ENCODE peak calls at places on chromosomes 12 and 14, in four cellular contexts. I, S, X and Z are unnamed samples. For H3K27me3, the result is how much of the 10 kb centered on the place peaks cover.

GRCh38 chr12:132133952-132134652 is 10.0 kb downstream of the DDX51 start:
- DNase-seq in S (no peak), I (no peak), X (no peak), Z (peak)

GRCh38 chr12:38890102-38890501 is 15.3 kb downstream of the CPNE8 start:
- DNase-seq in X (no peak), I (no peak), S (no peak), Z (no peak)

GRCh38 chr12:58502236-58502635 is 418.1 kb downstream of the LRIG3 start:
- DNase-seq in I (no peak), X (no peak), S (no peak), Z (no peak)

GRCh38 chr14:69658664-69659261 is 47.4 kb downstream of the SUSD6 start:
- DNase-seq in S (peak), I (peak), X (no peak), Z (no peak)

GRCh38 chr12:17540921-17541320 is 549.1 kb downstream of the RERGL start:
- DNase-seq in X (no peak), S (no peak), I (no peak), Z (no peak)

GRCh38 chr12:40942326-40942725 is 245.8 kb upstream of the PDZRN4 start:
- DNase-seq in X (no peak), S (no peak), I (no peak), Z (peak)

GRCh38 chr12:63124778-63125177 is 26.2 kb downstream of the AVPR1A start:
- DNase-seq in I (no peak), X (no peak), S (no peak), Z (no peak)

GRCh38 chr12:120625557-120626419 is 14.6 kb upstream of the CABP1 start:
- DNase-seq in I (no peak), S (peak), X (peak), Z (peak)

GRCh38 chr12:14845350-14845750 is 2.0 kb upstream of the ART4 start:
- DNase-seq in S (peak), X (no peak), I (peak), Z (peak)

GRCh38 chr14:80638620-80639215 is 302.8 kb downstream of the CEP128 start:
- DNase-seq in I (no peak), X (no peak), S (no peak), Z (no peak)

GRCh38 chr14:50242566-50243288 is 11.3 kb upstream of the SOS2 start:
- DNase-seq in I (no peak), S (no peak), X (no peak), Z (no peak)

GRCh38 chr12:1309610-1310009 is 284.8 kb downstream of the FBXL14 start:
- DNase-seq in S (no peak), I (no peak), X (no peak), Z (no peak)

GRCh38 chr12:116376354-116377193 is 99.1 kb upstream of the MED13L start:
- DNase-seq in X (no peak), S (no peak), I (no peak), Z (no peak)

GRCh38 chr14:54001189-54001878 is 44.7 kb upstream of the BMP4 start:
- DNase-seq in S (no peak), X (no peak), I (peak), Z (peak)

GRCh38 chr14:28690029-28690683 is 76.4 kb upstream of the FOXG1 start:
- DNase-seq in S (no peak), X (no peak), I (no peak), Z (no peak)

GRCh38 chr14:75861161-75861621 is 120.6 kb downstream of the TGFB3 start:
- DNase-seq in S (peak), X (no peak), I (peak), Z (peak)

GRCh38 chr14:63493246-63493645 is 49.9 kb downstream of the PPP2R5E start:
- DNase-seq in S (no peak), X (no peak), I (no peak), Z (peak)

GRCh38 chr12:75870878-75871277 is 160.7 kb downstream of the PHLDA1 start:
- DNase-seq in S (no peak), I (no peak), X (no peak), Z (no peak)

GRCh38 chr12:2185751-2186341 is 133.1 kb downstream of the CACNA1C start:
- DNase-seq in X (no peak), S (no peak), I (no peak), Z (no peak)

GRCh38 chr12:70756118-70756517 is 118.9 kb upstream of the PTPRB start:
- DNase-seq in I (no peak), S (peak), X (no peak), Z (no peak)

GRCh38 chr12:79881351-79881750 is 53.5 kb downstream of the PPP1R12A start:
- DNase-seq in S (no peak), I (no peak), X (no peak), Z (no peak)

GRCh38 chr14:31224808-31225207 is 17.2 kb upstream of the HECTD1 start:
- DNase-seq in S (no peak), X (no peak), I (no peak), Z (no peak)

GRCh38 chr14:93035917-93036651 is 79.6 kb downstream of the ITPK1 start:
- DNase-seq in X (no peak), S (peak), I (peak), Z (no peak)

DNA sequence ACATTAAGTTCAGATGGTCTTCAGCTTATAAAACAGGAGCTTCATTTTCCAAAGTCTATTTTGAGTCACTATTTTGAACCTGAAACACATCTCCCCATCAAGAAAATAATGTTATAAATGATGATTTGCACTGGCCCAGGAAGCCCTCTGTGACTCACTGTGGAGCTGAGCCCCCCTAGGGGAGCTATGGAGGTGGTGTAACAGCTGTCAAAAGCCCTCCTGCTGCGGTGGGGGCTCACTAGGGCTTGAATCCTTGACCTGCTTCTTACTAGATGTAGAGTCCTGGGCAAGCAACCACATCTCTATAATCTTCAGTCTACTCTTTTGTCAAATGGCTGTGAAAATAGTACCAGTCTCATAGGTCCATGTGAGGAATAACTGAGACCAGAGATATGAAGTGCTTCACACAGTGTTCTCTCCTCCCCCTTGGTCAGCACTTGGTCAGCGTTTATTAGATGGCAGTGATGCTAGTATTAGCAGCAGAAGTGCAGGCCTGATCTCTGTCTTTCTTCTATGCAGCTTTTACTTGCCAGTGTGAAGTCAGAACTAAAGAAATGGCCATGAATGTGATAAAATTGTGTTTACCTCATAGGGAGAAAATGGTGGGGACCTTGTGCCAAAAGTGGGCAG is 83.4 kb downstream of the RTN1 start:
- DNase-seq in S (no peak), X (no peak), I (no peak), Z (peak)
- H3K27me3 ChIP-seq in S (under half), X (under half), I (under half), Z (under half)

GRCh38 chr12:12465522-12465921 is 97.1 kb downstream of the DUSP16 start:
- DNase-seq in S (no peak), I (no peak), X (no peak), Z (no peak)

GRCh38 chr12:12467222-12467621 is 95.4 kb downstream of the DUSP16 start:
- DNase-seq in I (no peak), S (no peak), X (no peak), Z (no peak)

GRCh38 chr12:12467701-12468218 is 94.9 kb downstream of the DUSP16 start:
- DNase-seq in X (no peak), S (no peak), I (no peak), Z (no peak)

GRCh38 chr12:12468575-12468974 is 94.1 kb downstream of the DUSP16 start:
- DNase-seq in I (no peak), X (no peak), S (no peak), Z (no peak)

DNA sequence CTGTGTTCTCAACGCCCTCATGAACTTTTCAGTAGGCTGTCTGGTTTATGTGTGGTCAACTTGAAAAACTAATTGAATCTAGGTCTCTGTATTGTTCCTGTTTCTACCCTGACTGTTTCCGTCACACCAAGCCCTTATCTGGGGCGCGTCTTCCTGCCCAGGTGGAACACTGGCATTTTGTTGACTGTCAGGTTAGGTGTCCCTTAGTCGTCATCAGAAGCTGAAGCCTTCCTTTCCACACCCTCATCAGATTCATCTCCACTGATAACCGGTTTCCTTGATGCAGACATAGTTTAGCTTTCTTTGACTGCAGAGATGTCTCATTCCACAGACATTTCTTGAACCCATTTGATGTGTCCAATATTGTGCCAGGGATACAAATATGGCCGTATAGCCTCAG is 96.5 kb downstream of the DUSP16 start:
- DNase-seq in X (no peak), S (no peak), I (no peak), Z (no peak)
- TF ChIP-seq JUNB in X (no peak), S (no peak), I (no peak), Z (no peak)

GRCh38 chr14:77145975-77146740 is 4.6 kb upstream of the ZDHHC22 start:
- DNase-seq in S (no peak), X (no peak), I (no peak), Z (no peak)
- H3K27me3 ChIP-seq in S (under half), X (under half), I (under half), Z (under half)

DNA sequence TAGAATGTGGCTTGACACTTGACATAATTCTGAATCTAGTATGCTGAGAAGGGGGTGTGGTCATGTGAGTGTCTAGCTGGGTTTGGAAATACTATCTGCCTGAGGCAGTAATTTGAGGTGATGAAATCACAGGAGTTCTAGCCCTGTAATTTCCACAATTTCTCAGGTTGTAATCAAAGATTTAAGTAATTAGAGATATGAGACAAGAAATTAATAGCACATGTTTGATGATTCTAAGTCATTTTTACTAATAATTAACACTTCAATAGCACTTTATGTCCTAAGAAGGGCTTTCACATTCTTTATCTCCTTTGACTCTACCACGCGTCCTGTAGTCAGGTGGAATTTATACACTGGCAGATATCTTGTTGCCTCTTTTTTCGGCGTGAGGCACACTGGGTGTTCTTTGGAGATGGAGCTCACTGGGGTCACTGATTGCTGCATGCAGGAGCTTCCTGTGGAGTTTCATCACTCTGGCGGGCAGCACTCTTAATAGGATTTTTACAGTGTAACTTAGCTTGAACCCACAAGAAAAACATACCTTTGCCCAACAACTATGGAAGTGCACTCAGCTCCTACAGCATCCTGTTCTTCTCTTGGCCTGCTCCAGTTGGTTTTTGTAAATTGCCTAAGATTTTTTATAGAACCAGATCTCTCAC is 3.3 kb upstream of the AMIGO2 start:
- DNase-seq in I (no peak), S (no peak), X (no peak), Z (no peak)
- TF ChIP-seq JUNB in I (no peak), S (no peak), X (no peak), Z (no peak)

GRCh38 chr12:66637693-66638301 is 41.1 kb downstream of the GRIP1 start:
- DNase-seq in X (no peak), S (no peak), I (no peak), Z (no peak)

GRCh38 chr12:66641057-66641456 is 37.8 kb downstream of the GRIP1 start:
- DNase-seq in I (no peak), S (no peak), X (no peak), Z (no peak)

GRCh38 chr12:66636771-66637170 is 42.1 kb downstream of the GRIP1 start:
- DNase-seq in X (no peak), I (no peak), S (no peak), Z (no peak)

GRCh38 chr12:66633676-66634075 is 45.2 kb downstream of the GRIP1 start:
- DNase-seq in X (no peak), I (no peak), S (no peak), Z (no peak)

DNA sequence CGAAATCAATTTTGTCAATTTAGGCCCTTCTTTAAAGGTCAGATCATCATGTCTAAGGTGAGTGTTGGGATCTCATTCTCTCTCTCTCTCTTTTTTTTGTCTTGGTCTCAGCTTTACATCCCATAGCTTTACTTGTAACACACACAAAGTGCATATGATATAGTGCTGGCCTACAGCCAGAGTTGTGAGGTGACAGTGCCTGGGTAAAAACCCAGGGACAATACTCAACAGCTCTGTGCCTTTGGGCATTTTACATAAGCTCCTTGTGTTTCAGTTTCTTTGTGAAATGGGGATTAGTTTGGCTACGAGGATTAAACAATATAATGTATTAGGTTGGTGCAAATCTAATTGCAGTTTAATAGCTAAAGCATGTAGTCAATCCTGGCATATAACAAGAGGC is 40.2 kb downstream of the GRIP1 start:
- DNase-seq in I (no peak), X (no peak), S (no peak), Z (no peak)
- H3K27me3 ChIP-seq in I (under half), X (under half), S (under half), Z (under half)

GRCh38 chr14:59199205-59199604 is 10.7 kb downstream of the DAAM1 start:
- DNase-seq in S (no peak), X (no peak), I (no peak), Z (no peak)
- TF ChIP-seq JUNB in S (no peak), X (no peak), I (no peak), Z (no peak)